ENCODE peak calls at places on chromosomes 12 and 14, in nine cellular contexts. One of them, this sample, is unnamed.

GRCh38 chr14:105989746-105990302 is 463.4 kb downstream of the TMEM121 start:
- DNase-seq in SW 1271: no peak
- DNase-seq in Kasumi-1: no peak
- DNase-seq in RKO: no peak
- DNase-seq in NK-92 treated with Interleukin-12 subunit alpha and Interleukin-12 subunit beta, amount 100 ng/mL, for 24 hours: peak
- DNase-seq in fibroblast of pulmonary artery: no peak
- DNase-seq in stimulated activated naive CD4-positive, alpha-beta T cell treated with Interleukin-2 at 50 U/mL for 16 hours: peak
- DNase-seq in HS-5: no peak
- DNase-seq in CD4-positive, alpha-beta T cell: no peak
- DNase-seq in this sample: no peak

GRCh38 chr12:132258543-132258942 is 70.8 kb downstream of the GALNT9 start:
- DNase-seq in HS-5: no peak
- DNase-seq in Kasumi-1: no peak
- DNase-seq in fibroblast of pulmonary artery: no peak
- DNase-seq in NK-92 treated with Interleukin-12 subunit alpha and Interleukin-12 subunit beta, amount 100 ng/mL, for 24 hours: no peak
- DNase-seq in RKO: no peak
- DNase-seq in stimulated activated naive CD4-positive, alpha-beta T cell treated with Interleukin-2 at 50 U/mL for 16 hours: no peak
- DNase-seq in CD4-positive, alpha-beta T cell: no peak
- DNase-seq in SW 1271: no peak
- DNase-seq in this sample: no peak

GRCh38 chr14:64388533-64389243 is 535 bp downstream of the MTHFD1 start:
- DNase-seq in RKO: peak
- DNase-seq in fibroblast of pulmonary artery: peak
- DNase-seq in HS-5: peak
- DNase-seq in SW 1271: no peak
- DNase-seq in Kasumi-1: peak
- DNase-seq in stimulated activated naive CD4-positive, alpha-beta T cell treated with Interleukin-2 at 50 U/mL for 16 hours: peak
- DNase-seq in NK-92 treated with Interleukin-12 subunit alpha and Interleukin-12 subunit beta, amount 100 ng/mL, for 24 hours: peak
- DNase-seq in CD4-positive, alpha-beta T cell: peak
- DNase-seq in this sample: peak

GRCh38 chr14:72503696-72504368 is 390.1 kb downstream of the DPF3 start:
- DNase-seq in NK-92 treated with Interleukin-12 subunit alpha and Interleukin-12 subunit beta, amount 100 ng/mL, for 24 hours: no peak
- DNase-seq in RKO: no peak
- DNase-seq in HS-5: no peak
- DNase-seq in Kasumi-1: no peak
- DNase-seq in SW 1271: no peak
- DNase-seq in CD4-positive, alpha-beta T cell: no peak
- DNase-seq in fibroblast of pulmonary artery: peak
- DNase-seq in stimulated activated naive CD4-positive, alpha-beta T cell treated with Interleukin-2 at 50 U/mL for 16 hours: no peak
- DNase-seq in this sample: no peak

GRCh38 chr14:92647499-92648279 is 100.7 kb downstream of the LGMN start:
- DNase-seq in fibroblast of pulmonary artery: peak
- DNase-seq in CD4-positive, alpha-beta T cell: no peak
- DNase-seq in stimulated activated naive CD4-positive, alpha-beta T cell treated with Interleukin-2 at 50 U/mL for 16 hours: no peak
- DNase-seq in RKO: no peak
- DNase-seq in SW 1271: no peak
- DNase-seq in NK-92 treated with Interleukin-12 subunit alpha and Interleukin-12 subunit beta, amount 100 ng/mL, for 24 hours: no peak
- DNase-seq in HS-5: peak
- DNase-seq in Kasumi-1: no peak
- DNase-seq in this sample: no peak

GRCh38 chr12:101939856-101940265 is 62.5 kb downstream of the DRAM1 start:
- DNase-seq in RKO: peak
- DNase-seq in stimulated activated naive CD4-positive, alpha-beta T cell treated with Interleukin-2 at 50 U/mL for 16 hours: peak
- DNase-seq in NK-92 treated with Interleukin-12 subunit alpha and Interleukin-12 subunit beta, amount 100 ng/mL, for 24 hours: peak
- DNase-seq in fibroblast of pulmonary artery: peak
- DNase-seq in HS-5: no peak
- DNase-seq in SW 1271: no peak
- DNase-seq in CD4-positive, alpha-beta T cell: peak
- DNase-seq in Kasumi-1: peak
- DNase-seq in this sample: peak

GRCh38 chr12:71589478-71589881 is 74.2 kb downstream of the ZFC3H1 start:
- DNase-seq in RKO: no peak
- DNase-seq in fibroblast of pulmonary artery: peak
- DNase-seq in NK-92 treated with Interleukin-12 subunit alpha and Interleukin-12 subunit beta, amount 100 ng/mL, for 24 hours: no peak
- DNase-seq in HS-5: no peak
- DNase-seq in SW 1271: no peak
- DNase-seq in CD4-positive, alpha-beta T cell: no peak
- DNase-seq in stimulated activated naive CD4-positive, alpha-beta T cell treated with Interleukin-2 at 50 U/mL for 16 hours: no peak
- DNase-seq in Kasumi-1: no peak
- DNase-seq in this sample: no peak

GRCh38 chr14:73238262-73238852 is 1.1 kb downstream of the PAPLN start:
- DNase-seq in stimulated activated naive CD4-positive, alpha-beta T cell treated with Interleukin-2 at 50 U/mL for 16 hours: no peak
- DNase-seq in NK-92 treated with Interleukin-12 subunit alpha and Interleukin-12 subunit beta, amount 100 ng/mL, for 24 hours: no peak
- DNase-seq in CD4-positive, alpha-beta T cell: no peak
- DNase-seq in RKO: peak
- DNase-seq in HS-5: peak
- DNase-seq in SW 1271: no peak
- DNase-seq in fibroblast of pulmonary artery: peak
- DNase-seq in Kasumi-1: peak
- DNase-seq in this sample: peak

GRCh38 chr14:96098309-96098998 is 59.3 kb downstream of the C14orf132 start:
- DNase-seq in CD4-positive, alpha-beta T cell: no peak
- DNase-seq in NK-92 treated with Interleukin-12 subunit alpha and Interleukin-12 subunit beta, amount 100 ng/mL, for 24 hours: no peak
- DNase-seq in stimulated activated naive CD4-positive, alpha-beta T cell treated with Interleukin-2 at 50 U/mL for 16 hours: no peak
- DNase-seq in Kasumi-1: peak
- DNase-seq in RKO: peak
- DNase-seq in fibroblast of pulmonary artery: peak
- DNase-seq in HS-5: peak
- DNase-seq in SW 1271: peak
- DNase-seq in this sample: no peak

GRCh38 chr14:29805415-29806123 is 122.1 kb downstream of the PRKD1 start:
- DNase-seq in stimulated activated naive CD4-positive, alpha-beta T cell treated with Interleukin-2 at 50 U/mL for 16 hours: no peak
- DNase-seq in Kasumi-1: no peak
- DNase-seq in CD4-positive, alpha-beta T cell: no peak
- DNase-seq in SW 1271: no peak
- DNase-seq in HS-5: peak
- DNase-seq in NK-92 treated with Interleukin-12 subunit alpha and Interleukin-12 subunit beta, amount 100 ng/mL, for 24 hours: no peak
- DNase-seq in fibroblast of pulmonary artery: peak
- DNase-seq in RKO: peak
- DNase-seq in this sample: no peak

GRCh38 chr12:53978477-53979356 is 4.0 kb upstream of the HOTAIR start:
- DNase-seq in fibroblast of pulmonary artery: no peak
- DNase-seq in stimulated activated naive CD4-positive, alpha-beta T cell treated with Interleukin-2 at 50 U/mL for 16 hours: no peak
- DNase-seq in Kasumi-1: no peak
- DNase-seq in CD4-positive, alpha-beta T cell: no peak
- DNase-seq in HS-5: no peak
- DNase-seq in SW 1271: no peak
- DNase-seq in NK-92 treated with Interleukin-12 subunit alpha and Interleukin-12 subunit beta, amount 100 ng/mL, for 24 hours: no peak
- DNase-seq in RKO: no peak
- DNase-seq in this sample: peak

GRCh38 chr14:71933026-71933587 is 878 bp downstream of the RGS6 start:
- DNase-seq in stimulated activated naive CD4-positive, alpha-beta T cell treated with Interleukin-2 at 50 U/mL for 16 hours: no peak
- DNase-seq in CD4-positive, alpha-beta T cell: no peak
- DNase-seq in Kasumi-1: no peak
- DNase-seq in fibroblast of pulmonary artery: no peak
- DNase-seq in RKO: no peak
- DNase-seq in SW 1271: no peak
- DNase-seq in HS-5: no peak
- DNase-seq in NK-92 treated with Interleukin-12 subunit alpha and Interleukin-12 subunit beta, amount 100 ng/mL, for 24 hours: no peak
- DNase-seq in this sample: no peak

GRCh38 chr12:532908-533565 is 73.3 kb downstream of the B4GALNT3 start:
- DNase-seq in RKO: no peak
- DNase-seq in NK-92 treated with Interleukin-12 subunit alpha and Interleukin-12 subunit beta, amount 100 ng/mL, for 24 hours: peak
- DNase-seq in stimulated activated naive CD4-positive, alpha-beta T cell treated with Interleukin-2 at 50 U/mL for 16 hours: no peak
- DNase-seq in SW 1271: no peak
- DNase-seq in Kasumi-1: no peak
- DNase-seq in fibroblast of pulmonary artery: no peak
- DNase-seq in HS-5: peak
- DNase-seq in CD4-positive, alpha-beta T cell: no peak
- DNase-seq in this sample: no peak

GRCh38 chr12:108663324-108664015 is 29.8 kb upstream of the SELPLG start:
- DNase-seq in stimulated activated naive CD4-positive, alpha-beta T cell treated with Interleukin-2 at 50 U/mL for 16 hours: no peak
- DNase-seq in SW 1271: no peak
- DNase-seq in fibroblast of pulmonary artery: no peak
- DNase-seq in RKO: no peak
- DNase-seq in Kasumi-1: no peak
- DNase-seq in CD4-positive, alpha-beta T cell: no peak
- DNase-seq in HS-5: no peak
- DNase-seq in NK-92 treated with Interleukin-12 subunit alpha and Interleukin-12 subunit beta, amount 100 ng/mL, for 24 hours: no peak
- DNase-seq in this sample: no peak

GRCh38 chr14:81178063-81178462 is 42.7 kb downstream of the GTF2A1 start:
- DNase-seq in SW 1271: no peak
- DNase-seq in stimulated activated naive CD4-positive, alpha-beta T cell treated with Interleukin-2 at 50 U/mL for 16 hours: no peak
- DNase-seq in CD4-positive, alpha-beta T cell: no peak
- DNase-seq in NK-92 treated with Interleukin-12 subunit alpha and Interleukin-12 subunit beta, amount 100 ng/mL, for 24 hours: no peak
- DNase-seq in fibroblast of pulmonary artery: no peak
- DNase-seq in HS-5: no peak
- DNase-seq in RKO: no peak
- DNase-seq in Kasumi-1: no peak
- DNase-seq in this sample: no peak

GRCh38 chr12:24888813-24889212 is 60.1 kb downstream of the BCAT1 start:
- DNase-seq in CD4-positive, alpha-beta T cell: no peak
- DNase-seq in fibroblast of pulmonary artery: no peak
- DNase-seq in Kasumi-1: no peak
- DNase-seq in stimulated activated naive CD4-positive, alpha-beta T cell treated with Interleukin-2 at 50 U/mL for 16 hours: no peak
- DNase-seq in RKO: no peak
- DNase-seq in HS-5: no peak
- DNase-seq in NK-92 treated with Interleukin-12 subunit alpha and Interleukin-12 subunit beta, amount 100 ng/mL, for 24 hours: no peak
- DNase-seq in SW 1271: no peak
- DNase-seq in this sample: no peak

GRCh38 chr12:50104614-50105366 is 982 bp downstream of the GPD1 start:
- DNase-seq in stimulated activated naive CD4-positive, alpha-beta T cell treated with Interleukin-2 at 50 U/mL for 16 hours: no peak
- DNase-seq in CD4-positive, alpha-beta T cell: no peak
- DNase-seq in NK-92 treated with Interleukin-12 subunit alpha and Interleukin-12 subunit beta, amount 100 ng/mL, for 24 hours: no peak
- DNase-seq in HS-5: no peak
- DNase-seq in SW 1271: no peak
- DNase-seq in Kasumi-1: no peak
- DNase-seq in fibroblast of pulmonary artery: no peak
- DNase-seq in RKO: no peak
- DNase-seq in this sample: no peak

GRCh38 chr12:57552306-57552651 is 2.4 kb downstream of the KIF5A start:
- DNase-seq in CD4-positive, alpha-beta T cell: no peak
- DNase-seq in NK-92 treated with Interleukin-12 subunit alpha and Interleukin-12 subunit beta, amount 100 ng/mL, for 24 hours: no peak
- DNase-seq in RKO: no peak
- DNase-seq in SW 1271: no peak
- DNase-seq in Kasumi-1: no peak
- DNase-seq in HS-5: no peak
- DNase-seq in fibroblast of pulmonary artery: no peak
- DNase-seq in stimulated activated naive CD4-positive, alpha-beta T cell treated with Interleukin-2 at 50 U/mL for 16 hours: no peak
- DNase-seq in this sample: no peak

GRCh38 chr12:105928436-105928835 is 210.3 kb downstream of the NUAK1 start:
- DNase-seq in stimulated activated naive CD4-positive, alpha-beta T cell treated with Interleukin-2 at 50 U/mL for 16 hours: no peak
- DNase-seq in RKO: no peak
- DNase-seq in HS-5: no peak
- DNase-seq in CD4-positive, alpha-beta T cell: no peak
- DNase-seq in NK-92 treated with Interleukin-12 subunit alpha and Interleukin-12 subunit beta, amount 100 ng/mL, for 24 hours: no peak
- DNase-seq in SW 1271: no peak
- DNase-seq in Kasumi-1: no peak
- DNase-seq in fibroblast of pulmonary artery: no peak
- DNase-seq in this sample: no peak

GRCh38 chr12:62247646-62248045 is 12.6 kb upstream of the USP15 start:
- DNase-seq in HS-5: no peak
- DNase-seq in fibroblast of pulmonary artery: no peak
- DNase-seq in stimulated activated naive CD4-positive, alpha-beta T cell treated with Interleukin-2 at 50 U/mL for 16 hours: no peak
- DNase-seq in SW 1271: no peak
- DNase-seq in NK-92 treated with Interleukin-12 subunit alpha and Interleukin-12 subunit beta, amount 100 ng/mL, for 24 hours: no peak
- DNase-seq in RKO: no peak
- DNase-seq in Kasumi-1: no peak
- DNase-seq in CD4-positive, alpha-beta T cell: no peak
- DNase-seq in this sample: no peak

GRCh38 chr12:116087399-116087798 is 190.1 kb downstream of the MED13L start:
- DNase-seq in fibroblast of pulmonary artery: no peak
- DNase-seq in SW 1271: no peak
- DNase-seq in stimulated activated naive CD4-positive, alpha-beta T cell treated with Interleukin-2 at 50 U/mL for 16 hours: no peak
- DNase-seq in HS-5: no peak
- DNase-seq in CD4-positive, alpha-beta T cell: no peak
- DNase-seq in Kasumi-1: no peak
- DNase-seq in RKO: no peak
- DNase-seq in NK-92 treated with Interleukin-12 subunit alpha and Interleukin-12 subunit beta, amount 100 ng/mL, for 24 hours: no peak
- DNase-seq in this sample: no peak

GRCh38 chr14:64303471-64303917 is 9.3 kb upstream of the ESR2 start:
- DNase-seq in Kasumi-1: peak
- DNase-seq in fibroblast of pulmonary artery: peak
- DNase-seq in CD4-positive, alpha-beta T cell: no peak
- DNase-seq in RKO: peak
- DNase-seq in HS-5: peak
- DNase-seq in SW 1271: peak
- DNase-seq in NK-92 treated with Interleukin-12 subunit alpha and Interleukin-12 subunit beta, amount 100 ng/mL, for 24 hours: no peak
- DNase-seq in stimulated activated naive CD4-positive, alpha-beta T cell treated with Interleukin-2 at 50 U/mL for 16 hours: no peak
- DNase-seq in this sample: no peak

GRCh38 chr12:47028981-47029708 is 50.3 kb upstream of the PCED1B start:
- DNase-seq in stimulated activated naive CD4-positive, alpha-beta T cell treated with Interleukin-2 at 50 U/mL for 16 hours: no peak
- DNase-seq in Kasumi-1: no peak
- DNase-seq in SW 1271: no peak
- DNase-seq in CD4-positive, alpha-beta T cell: no peak
- DNase-seq in NK-92 treated with Interleukin-12 subunit alpha and Interleukin-12 subunit beta, amount 100 ng/mL, for 24 hours: no peak
- DNase-seq in RKO: no peak
- DNase-seq in fibroblast of pulmonary artery: no peak
- DNase-seq in HS-5: no peak
- DNase-seq in this sample: peak

GRCh38 chr12:130526813-130527212 is 189.1 kb downstream of the PIWIL1 start:
- DNase-seq in RKO: peak
- DNase-seq in fibroblast of pulmonary artery: no peak
- DNase-seq in HS-5: no peak
- DNase-seq in SW 1271: no peak
- DNase-seq in Kasumi-1: no peak
- DNase-seq in CD4-positive, alpha-beta T cell: no peak
- DNase-seq in stimulated activated naive CD4-positive, alpha-beta T cell treated with Interleukin-2 at 50 U/mL for 16 hours: no peak
- DNase-seq in NK-92 treated with Interleukin-12 subunit alpha and Interleukin-12 subunit beta, amount 100 ng/mL, for 24 hours: no peak
- DNase-seq in this sample: peak

GRCh38 chr12:123041042-123041531 is 60.6 kb downstream of the ARL6IP4 start:
- DNase-seq in stimulated activated naive CD4-positive, alpha-beta T cell treated with Interleukin-2 at 50 U/mL for 16 hours: no peak
- DNase-seq in fibroblast of pulmonary artery: no peak
- DNase-seq in RKO: no peak
- DNase-seq in Kasumi-1: no peak
- DNase-seq in CD4-positive, alpha-beta T cell: no peak
- DNase-seq in NK-92 treated with Interleukin-12 subunit alpha and Interleukin-12 subunit beta, amount 100 ng/mL, for 24 hours: no peak
- DNase-seq in HS-5: no peak
- DNase-seq in SW 1271: no peak
- DNase-seq in this sample: no peak

GRCh38 chr12:124565071-124565491 is 2.3 kb downstream of the NCOR2 start:
- DNase-seq in fibroblast of pulmonary artery: no peak
- DNase-seq in CD4-positive, alpha-beta T cell: no peak
- DNase-seq in RKO: no peak
- DNase-seq in stimulated activated naive CD4-positive, alpha-beta T cell treated with Interleukin-2 at 50 U/mL for 16 hours: peak
- DNase-seq in HS-5: no peak
- DNase-seq in Kasumi-1: no peak
- DNase-seq in SW 1271: no peak
- DNase-seq in NK-92 treated with Interleukin-12 subunit alpha and Interleukin-12 subunit beta, amount 100 ng/mL, for 24 hours: no peak
- DNase-seq in this sample: peak

GRCh38 chr14:60508707-60509437 is at the start of gene SIX6:
- DNase-seq in NK-92 treated with Interleukin-12 subunit alpha and Interleukin-12 subunit beta, amount 100 ng/mL, for 24 hours: no peak
- DNase-seq in RKO: no peak
- DNase-seq in stimulated activated naive CD4-positive, alpha-beta T cell treated with Interleukin-2 at 50 U/mL for 16 hours: no peak
- DNase-seq in Kasumi-1: no peak
- DNase-seq in fibroblast of pulmonary artery: peak
- DNase-seq in HS-5: no peak
- DNase-seq in SW 1271: no peak
- DNase-seq in CD4-positive, alpha-beta T cell: no peak
- DNase-seq in this sample: no peak

GRCh38 chr12:102372112-102372511 is 108.3 kb downstream of the IGF1 start:
- DNase-seq in HS-5: no peak
- DNase-seq in Kasumi-1: no peak
- DNase-seq in SW 1271: no peak
- DNase-seq in RKO: no peak
- DNase-seq in CD4-positive, alpha-beta T cell: no peak
- DNase-seq in stimulated activated naive CD4-positive, alpha-beta T cell treated with Interleukin-2 at 50 U/mL for 16 hours: no peak
- DNase-seq in fibroblast of pulmonary artery: no peak
- DNase-seq in NK-92 treated with Interleukin-12 subunit alpha and Interleukin-12 subunit beta, amount 100 ng/mL, for 24 hours: no peak
- DNase-seq in this sample: no peak

This sample was measured in SJSA1.